ENCODE peak calls at places on chromosomes 6 and 20, in nine cellular contexts. X is transverse colon, F is endothelial cell of umbilical vein, L is IMR-90, E is right lobe of liver, O is gastrocnemius medialis, T is ovary, R is prostate gland, A is tibial nerve. S is an unnamed sample.

GRCh38 chr6:113209315-113209714 is 647.8 kb upstream of the MARCKS start:
- DNase-seq in X (no peak), F (no peak), L (no peak), E (no peak), O (no peak), T (no peak), R (no peak), A (no peak), S (no peak)

GRCh38 chr6:79872303-79872702 is 75.0 kb downstream of the ELOVL4 start:
- DNase-seq in X (no peak), F (no peak), L (no peak), E (no peak), O (no peak), T (no peak), R (no peak), A (no peak), S (no peak)

GRCh38 chr20:53815509-53815908 is 221.9 kb upstream of the ZNF217 start:
- DNase-seq in X (no peak), F (no peak), L (no peak), E (no peak), O (no peak), T (no peak), R (no peak), A (no peak), S (no peak)

GRCh38 chr6:90463359-90463758 is 123.5 kb downstream of the MAP3K7 start:
- DNase-seq in X (no peak), F (no peak), L (no peak), E (no peak), O (no peak), T (no peak), R (no peak), A (no peak), S (no peak)

GRCh38 chr6:54085526-54085925 is 25.7 kb upstream of the MLIP start:
- DNase-seq in X (no peak), F (no peak), L (peak), E (no peak), O (peak), T (no peak), R (no peak), A (no peak), S (no peak)

GRCh38 chr6:17389274-17389847 is 4.0 kb upstream of the CAP2 start:
- DNase-seq in X (no peak), F (no peak), L (peak), E (no peak), O (no peak), T (no peak), R (no peak), A (no peak), S (no peak)

GRCh38 chr6:14734416-14735340 is 511.2 kb upstream of the JARID2 start:
- DNase-seq in X (no peak), F (no peak), L (peak), E (no peak), O (no peak), T (no peak), R (no peak), A (no peak), S (no peak)

GRCh38 chr6:142853244-142854180 is 91.5 kb downstream of the HIVEP2 start:
- DNase-seq in X (peak), F (no peak), L (peak), E (no peak), O (no peak), T (no peak), R (no peak), A (no peak), S (no peak)

GRCh38 chr6:150687508-150687907 is 87.8 kb downstream of the PLEKHG1 start:
- DNase-seq in X (peak), F (peak), L (no peak), E (no peak), O (no peak), T (peak), R (no peak), A (no peak), S (no peak)

GRCh38 chr6:1678966-1679690 is 69.4 kb downstream of the FOXC1 start:
- DNase-seq in X (no peak), F (no peak), L (no peak), E (no peak), O (peak), T (no peak), R (peak), A (no peak), S (no peak)

GRCh38 chr6:145727817-145728388 is 7.4 kb downstream of the EPM2A start:
- DNase-seq in X (no peak), F (no peak), L (no peak), E (no peak), O (no peak), T (no peak), R (no peak), A (no peak), S (no peak)

GRCh38 chr6:127058027-127058426 is 60.4 kb upstream of the RSPO3 start:
- DNase-seq in X (no peak), F (peak), L (peak), E (no peak), O (no peak), T (no peak), R (no peak), A (no peak), S (no peak)

GRCh38 chr20:37202267-37202943 is 23.1 kb upstream of the MROH8 start:
- DNase-seq in X (peak), F (peak), L (peak), E (no peak), O (no peak), T (no peak), R (peak), A (no peak), S (peak)

GRCh38 chr6:170039156-170040114 is 251.4 kb downstream of the DLL1 start:
- DNase-seq in X (no peak), F (no peak), L (no peak), E (peak), O (no peak), T (peak), R (no peak), A (no peak), S (no peak)

GRCh38 chr20:10653593-10654288 is 20.1 kb downstream of the JAG1 start:
- DNase-seq in X (peak), F (peak), L (peak), E (no peak), O (no peak), T (peak), R (no peak), A (no peak), S (no peak)

GRCh38 chr6:123423130-123423529 is 213.6 kb downstream of the TRDN start:
- DNase-seq in X (no peak), F (no peak), L (no peak), E (no peak), O (no peak), T (no peak), R (no peak), A (no peak), S (no peak)

GRCh38 chr6:26016326-26017275 is 54.0 kb downstream of the TRIM38 start:
- DNase-seq in X (no peak), F (peak), L (peak), E (peak), O (no peak), T (peak), R (no peak), A (no peak), S (no peak)

GRCh38 chr20:3751664-3752385 is 15.7 kb downstream of the ADISSP start:
- DNase-seq in X (peak), F (no peak), L (no peak), E (peak), O (no peak), T (no peak), R (no peak), A (no peak), S (no peak)

GRCh38 chr6:118755941-118756646 is 104.7 kb upstream of the CEP85L start:
- DNase-seq in X (no peak), F (no peak), L (no peak), E (no peak), O (no peak), T (no peak), R (no peak), A (no peak), S (no peak)

GRCh38 chr6:158008894-158009891 is 27.5 kb downstream of the SYNJ2 start:
- DNase-seq in X (peak), F (peak), L (peak), E (peak), O (peak), T (peak), R (peak), A (peak), S (no peak)

GRCh38 chr6:138955262-138955661 is 32.8 kb downstream of the REPS1 start:
- DNase-seq in X (no peak), F (no peak), L (no peak), E (no peak), O (no peak), T (no peak), R (no peak), A (no peak), S (no peak)

GRCh38 chr20:62838511-62838910 is 21.7 kb downstream of the COL9A3 start:
- DNase-seq in X (peak), F (no peak), L (no peak), E (peak), O (no peak), T (peak), R (no peak), A (no peak), S (no peak)

GRCh38 chr6:188821-189655 is 103.2 kb upstream of the DUSP22 start:
- DNase-seq in X (peak), F (peak), L (peak), E (peak), O (peak), T (peak), R (peak), A (peak), S (peak)

GRCh38 chr6:137588472-137588871 is 94.3 kb upstream of the OLIG3 start:
- DNase-seq in X (no peak), F (no peak), L (no peak), E (no peak), O (no peak), T (no peak), R (no peak), A (peak), S (no peak)

GRCh38 chr6:37048851-37049734 is 43.6 kb downstream of the FGD2 start:
- DNase-seq in X (peak), F (peak), L (peak), E (no peak), O (no peak), T (peak), R (peak), A (no peak), S (peak)

GRCh38 chr20:25532971-25533391 is 52.4 kb downstream of the NINL start:
- DNase-seq in X (no peak), F (peak), L (no peak), E (no peak), O (no peak), T (no peak), R (no peak), A (no peak), S (no peak)

GRCh38 chr6:164303092-164304007 is 888.8 kb downstream of the QKI start:
- DNase-seq in X (no peak), F (peak), L (no peak), E (no peak), O (peak), T (no peak), R (no peak), A (peak), S (no peak)

GRCh38 chr6:27866370-27867050 is 45.7 kb downstream of the OR2B2 start:
- DNase-seq in X (peak), F (peak), L (peak), E (no peak), O (no peak), T (no peak), R (no peak), A (no peak), S (no peak)

GRCh38 chr6:36692220-36692619 is 5.4 kb upstream of the RAB44 start:
- DNase-seq in X (peak), F (no peak), L (no peak), E (no peak), O (no peak), T (no peak), R (no peak), A (no peak), S (no peak)

GRCh38 chr6:77650098-77650663 is 2.7 kb upstream of the MEI4 start:
- DNase-seq in X (peak), F (peak), L (no peak), E (peak), O (no peak), T (peak), R (no peak), A (no peak), S (no peak)

GRCh38 chr6:65259080-65259479 is 447.9 kb downstream of the EYS start:
- DNase-seq in X (no peak), F (peak), L (peak), E (no peak), O (no peak), T (no peak), R (no peak), A (no peak), S (peak)

GRCh38 chr6:72954736-72955135 is 270.6 kb downstream of the KHDC1L start:
- DNase-seq in X (no peak), F (peak), L (no peak), E (no peak), O (no peak), T (no peak), R (no peak), A (no peak), S (no peak)

GRCh38 chr6:82458705-82459104 is 95.1 kb downstream of the TPBG start:
- DNase-seq in X (no peak), F (no peak), L (no peak), E (no peak), O (no peak), T (no peak), R (no peak), A (no peak), S (no peak)
- TF ChIP-seq POLR2A in X (no peak), F (no peak), L (no peak), E (no peak), O (no peak), T (no peak), R (no peak), A (no peak), S (no peak)

GRCh38 chr6:34745277-34746103 is 11.8 kb upstream of the SNRPC start:
- DNase-seq in X (peak), F (no peak), L (peak), E (no peak), O (no peak), T (no peak), R (peak), A (no peak), S (no peak)
- TF ChIP-seq POLR2A in X (no peak), F (no peak), L (no peak), E (no peak), O (no peak), T (no peak), R (no peak), A (no peak), S (no peak)

GRCh38 chr20:22343612-22344011 is 240.8 kb downstream of the FOXA2 start:
- DNase-seq in X (no peak), F (no peak), L (no peak), E (no peak), O (no peak), T (no peak), R (no peak), A (no peak), S (no peak)
- TF ChIP-seq POLR2A in X (no peak), F (no peak), L (no peak), E (no peak), O (no peak), T (no peak), R (no peak), A (no peak), S (no peak)

GRCh38 chr20:35541783-35542662 is at the start of gene ERGIC3:
- DNase-seq in X (peak), F (peak), L (peak), E (peak), O (peak), T (peak), R (peak), A (peak), S (peak)

GRCh38 chr20:35544436-35544835 is 2.6 kb downstream of the ERGIC3 start:
- DNase-seq in X (no peak), F (no peak), L (no peak), E (no peak), O (no peak), T (no peak), R (no peak), A (no peak), S (no peak)

GRCh38 chr20:35542990-35543389 is 1.1 kb downstream of the ERGIC3 start:
- DNase-seq in X (no peak), F (no peak), L (no peak), E (no peak), O (no peak), T (no peak), R (no peak), A (no peak), S (no peak)

GRCh38 chr20:35541118-35541782 is 628 bp upstream of the ERGIC3 start:
- DNase-seq in X (no peak), F (no peak), L (no peak), E (no peak), O (no peak), T (no peak), R (no peak), A (no peak), S (no peak)

GRCh38 chr20:35539756-35540212 is 2.1 kb upstream of the ERGIC3 start:
- DNase-seq in X (peak), F (no peak), L (no peak), E (no peak), O (no peak), T (no peak), R (no peak), A (no peak), S (no peak)
- TF ChIP-seq POLR2A in X (no peak), F (no peak), L (no peak), E (no peak), O (no peak), T (no peak), R (no peak), A (no peak), S (no peak)

DNA sequence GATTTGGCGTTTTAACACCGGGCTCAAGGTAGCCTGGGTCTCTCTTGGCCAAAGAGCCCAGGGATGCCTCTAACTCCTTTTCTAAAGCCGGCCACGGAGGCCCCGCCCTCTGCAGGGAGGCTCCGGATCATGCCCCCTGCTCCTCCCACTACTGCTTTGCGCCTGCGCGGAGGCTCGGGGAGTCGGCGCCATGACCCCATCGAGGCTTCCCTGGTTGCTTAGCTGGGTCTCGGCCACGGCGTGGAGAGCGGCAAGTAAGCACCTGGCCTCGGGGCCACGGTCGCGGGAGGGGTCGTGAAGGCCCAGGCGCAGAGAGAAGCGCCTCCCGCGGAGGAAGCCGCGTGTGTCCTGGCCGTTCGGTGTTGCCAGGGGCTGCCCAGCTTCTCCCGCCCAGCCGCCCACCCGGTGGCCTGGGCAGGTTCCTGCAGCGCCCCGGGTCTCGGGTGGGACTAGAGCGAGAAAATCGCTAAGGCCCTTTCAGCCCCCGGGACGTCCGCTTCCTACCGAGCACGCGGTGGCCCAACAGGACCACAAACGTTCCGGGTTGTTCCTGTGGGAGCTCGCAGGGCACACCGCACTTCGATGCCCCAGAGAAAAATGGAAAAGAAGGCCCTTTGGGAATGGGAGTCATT is at the start of gene SDHAF4:
- DNase-seq in X (peak), F (peak), L (peak), E (peak), O (peak), T (peak), R (peak), A (peak), S (peak)
- TF ChIP-seq POLR2A in X (peak), F (peak), L (no peak), E (peak), O (peak), T (peak), R (peak), A (peak), S (peak)

DNA sequence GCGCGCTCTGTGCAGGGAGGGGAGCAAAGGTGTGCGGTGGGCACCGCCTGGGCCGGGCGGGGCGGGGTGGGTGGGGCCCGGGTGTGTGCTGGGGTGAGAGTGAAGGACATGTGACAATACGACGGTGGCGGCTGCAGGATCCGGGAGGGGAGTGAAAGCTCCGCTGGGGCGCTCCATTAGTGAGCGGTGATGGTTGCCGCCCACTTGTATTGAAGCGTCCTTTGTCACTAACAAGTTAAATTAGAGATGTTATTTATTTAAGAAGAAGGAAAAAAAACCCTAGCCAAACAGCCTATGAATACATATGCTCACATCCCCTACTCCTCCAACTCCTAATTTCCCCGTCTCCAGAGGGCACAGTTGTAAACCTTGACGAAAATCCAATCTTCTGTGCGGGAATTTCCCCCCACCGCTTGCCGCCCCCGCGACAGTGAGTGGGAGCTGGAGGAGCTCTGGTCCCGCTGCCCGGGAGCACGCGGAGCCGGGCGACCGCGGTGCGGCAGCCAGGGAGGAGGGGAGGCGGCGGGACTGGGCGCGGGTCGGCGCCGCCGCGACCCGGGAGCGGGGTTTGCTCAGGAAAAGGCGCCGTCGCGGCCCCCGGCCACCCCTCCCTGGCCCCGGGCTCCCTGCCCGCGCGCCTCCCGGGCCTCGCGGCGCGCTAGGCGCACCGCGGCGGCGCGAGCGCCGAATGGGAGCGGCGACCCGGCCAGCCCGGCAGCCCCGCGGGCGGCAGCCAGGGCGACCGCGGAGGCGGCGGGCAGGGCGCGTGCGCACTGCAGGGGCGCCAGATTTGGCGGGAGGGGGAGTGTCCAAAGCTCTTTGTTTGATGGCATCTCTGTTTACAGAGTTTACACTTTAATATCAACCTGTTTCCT is at the start of gene MYB:
- DNase-seq in X (peak), F (peak), L (peak), E (peak), O (no peak), T (peak), R (peak), A (no peak), S (peak)
- TF ChIP-seq POLR2A in X (peak), F (no peak), L (no peak), E (no peak), O (no peak), T (no peak), R (peak), A (no peak), S (peak)

GRCh38 chr6:53066874-53067273 is 1.7 kb downstream of the FBXO9 start:
- DNase-seq in X (no peak), F (no peak), L (no peak), E (no peak), O (no peak), T (no peak), R (no peak), A (no peak), S (no peak)

GRCh38 chr6:53066059-53066406 is 829 bp downstream of the FBXO9 start:
- DNase-seq in X (peak), F (peak), L (peak), E (peak), O (peak), T (peak), R (peak), A (no peak), S (peak)

GRCh38 chr6:53065266-53066058 is at the start of gene FBXO9:
- DNase-seq in X (peak), F (peak), L (no peak), E (peak), O (peak), T (peak), R (peak), A (no peak), S (peak)

GRCh38 chr6:53062369-53062639 is 2.9 kb upstream of the FBXO9 start:
- DNase-seq in X (no peak), F (no peak), L (no peak), E (no peak), O (no peak), T (no peak), R (no peak), A (no peak), S (no peak)

GRCh38 chr6:53064726-53065265 is 408 bp upstream of the FBXO9 start:
- DNase-seq in X (peak), F (peak), L (peak), E (peak), O (peak), T (peak), R (peak), A (peak), S (peak)
- TF ChIP-seq POLR2A in X (no peak), F (peak), L (no peak), E (no peak), O (no peak), T (peak), R (peak), A (no peak), S (no peak)

GRCh38 chr20:33687370-33687915 is 1.3 kb upstream of the E2F1 start:
- DNase-seq in X (no peak), F (peak), L (no peak), E (no peak), O (no peak), T (no peak), R (no peak), A (no peak), S (no peak)

GRCh38 chr20:33686984-33687366 is 790 bp upstream of the E2F1 start:
- DNase-seq in X (no peak), F (no peak), L (no peak), E (no peak), O (no peak), T (no peak), R (no peak), A (no peak), S (no peak)

GRCh38 chr20:33684533-33685327 is 1.5 kb downstream of the E2F1 start:
- DNase-seq in X (no peak), F (peak), L (no peak), E (no peak), O (no peak), T (no peak), R (no peak), A (no peak), S (no peak)

GRCh38 chr20:33685328-33686007 is 717 bp downstream of the E2F1 start:
- DNase-seq in X (peak), F (peak), L (no peak), E (no peak), O (no peak), T (no peak), R (no peak), A (no peak), S (no peak)

GRCh38 chr20:33686008-33686983 is at the start of gene E2F1:
- DNase-seq in X (peak), F (peak), L (peak), E (peak), O (peak), T (peak), R (peak), A (peak), S (peak)
- TF ChIP-seq POLR2A in X (no peak), F (no peak), L (no peak), E (peak), O (no peak), T (no peak), R (no peak), A (peak), S (peak)

S was measured in H54.